ENCODE peak calls at places on chromosomes 13 and 19, in ten cellular contexts. U is NCI-H2081; X is H1; W is left ventricle myocardium inferior; K is H54; Q is stimulated activated CD4-positive, alpha-beta T cell treated with anti-CD3 and anti-CD28 coated beads, Interleukin-1b, Interleukin-23, amount 100 ng/mL, for 48 hours; R is GM10248; N is GM12865; F is GM04504; Y is occipital lobe. P is an unnamed sample.
A peak's percentile ranks its signal among the peaks of the same experiment; 100 is the strongest.

GRCh38 chr13:80881495-80882482 is 540.9 kb upstream of the SPRY2 start:
- DNase-seq in U (no peak), X (no peak), W (no peak), K (no peak), Q (no peak), R (no peak), N (no peak), F (no peak), Y (no peak), P (no peak)

GRCh38 chr19:49210108-49210900 is 52.7 kb downstream of the TRPM4 start:
- DNase-seq in U (no peak), X (peak; percentile 91), W (no peak), K (no peak), Q (peak; percentile 70), R (no peak), N (peak; percentile 37), F (no peak), Y (no peak), P (no peak)

GRCh38 chr19:6876790-6877189 is 10.6 kb upstream of the ADGRE1 start:
- DNase-seq in U (no peak), X (no peak), W (no peak), K (no peak), Q (no peak), R (no peak), N (no peak), F (no peak), Y (no peak), P (no peak)

GRCh38 chr13:25916119-25916518 is 135.7 kb downstream of the SHISA2 start:
- DNase-seq in U (no peak), X (no peak), W (no peak), K (no peak), Q (no peak), R (no peak), N (no peak), F (no peak), Y (no peak), P (no peak)

GRCh38 chr13:48160879-48161278 is 66.0 kb upstream of the MED4 start:
- DNase-seq in U (no peak), X (no peak), W (peak; percentile 53), K (peak; percentile 6), Q (no peak), R (no peak), N (no peak), F (peak; percentile 16), Y (no peak), P (no peak)

GRCh38 chr19:40284501-40285352 is at the start of gene AKT2:
- DNase-seq in U (peak; percentile 66), X (peak; percentile 98), W (peak; percentile 66), K (peak; percentile 72), Q (peak; percentile 69), R (peak; percentile 65), N (peak; percentile 82), F (no peak), Y (no peak), P (peak; percentile 42)

GRCh38 chr13:60448907-60449510 is 52.0 kb downstream of the TDRD3 start:
- DNase-seq in U (peak; percentile 15), X (no peak), W (no peak), K (no peak), Q (no peak), R (peak; percentile 22), N (peak; percentile 53), F (peak; percentile 16), Y (no peak), P (no peak)

GRCh38 chr19:48509467-48510194 is 2.0 kb downstream of the LMTK3 start:
- DNase-seq in U (no peak), X (no peak), W (no peak), K (no peak), Q (no peak), R (no peak), N (no peak), F (no peak), Y (peak; percentile 25), P (no peak)

GRCh38 chr19:55463583-55464031 is 944 bp downstream of the C19orf85 start:
- DNase-seq in U (no peak), X (no peak), W (no peak), K (no peak), Q (no peak), R (no peak), N (no peak), F (no peak), Y (no peak), P (no peak)

GRCh38 chr19:21851596-21852345 is 15.8 kb upstream of the ZNF43 start:
- DNase-seq in U (peak; percentile 92), X (peak; percentile 93), W (peak; percentile 94), K (peak; percentile 67), Q (peak; percentile 93), R (peak; percentile 87), N (peak; percentile 81), F (peak; percentile 92), Y (peak; percentile 91), P (no peak)

GRCh38 chr19:4732680-4733114 is 9.1 kb upstream of the DPP9 start:
- DNase-seq in U (peak; percentile 71), X (peak; percentile 66), W (peak; percentile 29), K (peak; percentile 65), Q (peak; percentile 65), R (peak; percentile 83), N (peak; percentile 77), F (no peak), Y (no peak), P (peak; percentile 82)

GRCh38 chr19:5246554-5247155 is 94.0 kb downstream of the PTPRS start:
- DNase-seq in U (no peak), X (no peak), W (no peak), K (no peak), Q (peak; percentile 15), R (no peak), N (no peak), F (no peak), Y (no peak), P (peak; percentile 66)

GRCh38 chr19:10552596-10553053 is 8.9 kb downstream of the ATG4D start:
- DNase-seq in U (no peak), X (peak; percentile 85), W (no peak), K (no peak), Q (peak; percentile 44), R (no peak), N (peak; percentile 40), F (no peak), Y (no peak), P (no peak)

GRCh38 chr13:48401480-48401879 is 11.4 kb downstream of the LPAR6 start:
- DNase-seq in U (no peak), X (no peak), W (no peak), K (no peak), Q (no peak), R (no peak), N (no peak), F (no peak), Y (no peak), P (peak; percentile 18)

GRCh38 chr13:83221256-83221655 is 661.0 kb downstream of the SLITRK1 start:
- DNase-seq in U (no peak), X (no peak), W (no peak), K (no peak), Q (no peak), R (no peak), N (no peak), F (no peak), Y (no peak), P (peak; percentile 73)

GRCh38 chr19:15154002-15154612 is 46.7 kb downstream of the NOTCH3 start:
- DNase-seq in U (peak; percentile 12), X (peak; percentile 84), W (no peak), K (no peak), Q (peak; percentile 41), R (no peak), N (peak; percentile 36), F (no peak), Y (no peak), P (peak; percentile 41)

GRCh38 chr13:37277435-37278144 is 172.1 kb upstream of the CSNK1A1L start:
- DNase-seq in U (no peak), X (no peak), W (no peak), K (no peak), Q (no peak), R (no peak), N (no peak), F (peak; percentile 23), Y (no peak), P (no peak)

GRCh38 chr19:16168465-16169081 is 4.8 kb downstream of the CIB3 start:
- DNase-seq in U (no peak), X (no peak), W (no peak), K (no peak), Q (no peak), R (no peak), N (peak; percentile 52), F (no peak), Y (no peak), P (no peak)

GRCh38 chr13:49606747-49607648 is 21.3 kb upstream of the ARL11 start:
- DNase-seq in U (peak; percentile 77), X (peak; percentile 81), W (peak; percentile 87), K (peak; percentile 60), Q (peak; percentile 79), R (peak; percentile 77), N (peak; percentile 91), F (peak; percentile 69), Y (peak; percentile 71), P (peak; percentile 72)

P was measured in MM.1S.